ENCODE peak calls at places on chromosomes 12 and 14, in four cellular contexts. V, T, G and X are unnamed samples.

GRCh38 chr12:129372348-129372747 is 519.1 kb downstream of the GLT1D1 start:
- DNase-seq in V (no peak), T (no peak), G (no peak), X (no peak)

GRCh38 chr14:105711841-105712460 is 185.6 kb downstream of the TMEM121 start:
- DNase-seq in V (no peak), T (no peak), G (no peak), X (no peak)

GRCh38 chr12:110107369-110108281 is 16.5 kb upstream of the IFT81 start:
- DNase-seq in V (peak), T (peak), G (peak), X (peak)

GRCh38 chr12:79691299-79692248 is 810 bp upstream of the PAWR start:
- DNase-seq in V (no peak), T (peak), G (peak), X (peak)

GRCh38 chr14:88729159-88729558 is 63.6 kb downstream of the EML5 start:
- DNase-seq in V (no peak), T (no peak), G (peak), X (no peak)

GRCh38 chr12:49930515-49931288 is 19.8 kb upstream of the AQP2 start:
- DNase-seq in V (no peak), T (no peak), G (peak), X (no peak)

GRCh38 chr12:95742586-95742985 is 48.0 kb downstream of the NTN4 start:
- DNase-seq in V (peak), T (no peak), G (no peak), X (no peak)

GRCh38 chr12:104347374-104348075 is 44.0 kb downstream of the EID3 start:
- DNase-seq in V (no peak), T (no peak), G (peak), X (no peak)

GRCh38 chr12:114400395-114400794 is 5.5 kb downstream of the TBX5 start:
- DNase-seq in V (no peak), T (no peak), G (peak), X (no peak)

GRCh38 chr14:69987416-69988144 is 108.4 kb downstream of the SMOC1 start:
- DNase-seq in V (no peak), T (no peak), G (no peak), X (no peak)

GRCh38 chr12:49702009-49702408 is 5.2 kb downstream of the FMNL3 start:
- DNase-seq in V (no peak), T (no peak), G (no peak), X (no peak)

GRCh38 chr12:18045446-18046001 is 44.5 kb downstream of the RERGL start:
- DNase-seq in V (no peak), T (no peak), G (no peak), X (no peak)

DNA sequence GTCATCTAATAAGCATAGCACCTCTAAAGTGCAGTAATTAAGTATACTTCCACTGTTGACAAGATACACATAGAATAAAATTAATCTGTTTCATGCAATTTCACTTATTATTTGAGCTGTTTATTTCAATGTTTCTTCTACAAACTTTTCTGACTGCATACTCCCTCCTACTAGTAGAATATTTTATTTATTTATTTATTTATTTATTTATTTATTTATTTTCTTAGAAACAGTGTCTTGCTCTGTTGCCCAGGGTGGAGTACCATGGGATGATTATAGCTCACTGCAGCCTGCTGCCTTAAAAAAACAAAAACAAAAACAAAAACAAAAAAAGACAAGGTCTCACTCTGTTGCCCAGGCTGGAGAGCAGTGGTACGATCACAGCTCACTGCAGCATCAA is 68.4 kb upstream of the KITLG start:
- DNase-seq in V (no peak), T (no peak), G (no peak), X (no peak)
- H3K27ac ChIP-seq in V (no peak), T (no peak), G (no peak), X (no peak)

DNA sequence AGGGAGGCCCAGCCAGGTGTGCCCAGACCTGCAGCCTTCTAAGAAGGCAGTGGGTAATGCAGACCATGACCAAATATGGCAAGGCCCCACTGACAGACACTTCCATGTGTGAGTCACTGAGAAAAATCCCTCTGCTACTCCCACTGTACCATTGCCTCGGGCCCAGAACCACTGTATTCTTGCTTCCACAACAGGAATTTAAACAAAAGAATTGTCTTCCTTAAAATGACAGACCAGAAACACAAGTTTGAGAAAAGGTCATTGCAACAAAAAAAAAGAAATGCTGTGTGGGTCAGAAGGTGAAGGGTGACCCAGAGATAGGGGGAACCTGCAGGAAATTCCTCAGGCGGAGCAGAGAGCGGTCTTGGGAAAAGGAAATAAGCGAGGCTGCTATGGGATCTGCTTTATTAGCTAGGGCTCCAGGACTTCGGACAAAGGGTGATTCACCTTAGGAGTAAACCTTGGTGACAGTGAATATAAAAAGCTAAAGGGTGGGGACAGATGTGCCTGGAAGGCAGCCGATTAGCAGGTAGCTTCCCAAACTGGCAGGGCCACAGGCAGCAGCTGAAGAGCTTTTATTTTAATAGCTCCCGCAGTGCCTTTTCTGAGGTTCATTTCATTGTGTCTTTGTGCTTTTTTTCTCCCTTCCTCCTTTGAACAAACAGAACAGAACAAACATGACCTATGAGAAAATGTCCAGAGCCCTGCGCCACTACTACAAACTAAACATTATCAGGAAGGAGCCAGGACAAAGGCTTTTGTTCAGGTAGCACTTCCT is 185.3 kb upstream of the BCL2L14 start:
- DNase-seq in V (peak), T (no peak), G (peak), X (peak)
- H3K27ac ChIP-seq in V (peak), T (no peak), G (peak), X (peak)

GRCh38 chr12:62799126-62799736 is 135.7 kb downstream of the PPM1H start:
- DNase-seq in V (no peak), T (peak), G (peak), X (peak)

GRCh38 chr12:62802321-62802720 is 132.6 kb downstream of the PPM1H start:
- DNase-seq in V (no peak), T (no peak), G (no peak), X (no peak)

GRCh38 chr12:62801796-62802195 is 133.2 kb downstream of the PPM1H start:
- DNase-seq in V (no peak), T (no peak), G (no peak), X (no peak)

GRCh38 chr12:62799766-62800406 is 135.1 kb downstream of the PPM1H start:
- DNase-seq in V (no peak), T (no peak), G (no peak), X (no peak)

GRCh38 chr12:62800707-62801400 is 134.1 kb downstream of the PPM1H start:
- DNase-seq in V (no peak), T (no peak), G (no peak), X (no peak)
- H3K27ac ChIP-seq in V (no peak), T (no peak), G (no peak), X (no peak)

GRCh38 chr14:51507556-51508511 is 143.9 kb upstream of the FRMD6 start:
- DNase-seq in V (peak), T (peak), G (peak), X (peak)
- H3K27ac ChIP-seq in V (no peak), T (peak), G (peak), X (peak)